ENCODE peak calls at places on chromosomes 12 and 14, in four cellular contexts. P is stimulated activated CD4-positive, alpha-beta T cell treated with anti-CD3 and anti-CD28 coated beads, Interleukin-4, amount 100 ng/mL, for 48 hours; D is foreskin melanocyte; A is GOT3. I is an unnamed sample.

GRCh38 chr12:18818584-18818983 is 80.7 kb downstream of the CAPZA3 start:
- DNase-seq in P (no peak), D (no peak), A (no peak), I (no peak)

GRCh38 chr12:116955382-116956021 is 44.8 kb downstream of the FBXW8 start:
- DNase-seq in A (no peak), P (no peak), D (no peak), I (no peak)

GRCh38 chr14:60839657-60840056 is 105.1 kb downstream of the MNAT1 start:
- DNase-seq in P (no peak), D (no peak), A (no peak), I (no peak)

GRCh38 chr14:65622703-65623102 is 210.2 kb downstream of the FUT8 start:
- DNase-seq in A (no peak), P (no peak), D (no peak), I (no peak)

GRCh38 chr14:94805726-94806288 is 35.9 kb upstream of the GSC start:
- DNase-seq in A (no peak), D (peak), P (no peak), I (peak)

GRCh38 chr12:18306311-18306710 is 45.0 kb downstream of the PIK3C2G start:
- DNase-seq in A (no peak), P (no peak), D (no peak), I (no peak)

GRCh38 chr14:73460691-73461127 is 2.4 kb upstream of the NUMB start:
- DNase-seq in A (no peak), D (no peak), P (no peak), I (no peak)

GRCh38 chr12:46777587-46777986 is 48.2 kb downstream of the SLC38A4 start:
- DNase-seq in D (no peak), A (no peak), P (no peak), I (no peak)

GRCh38 chr12:85627584-85627983 is 208.6 kb downstream of the RASSF9 start:
- DNase-seq in P (no peak), A (no peak), D (no peak), I (no peak)

GRCh38 chr14:80150301-80150700 is 61.0 kb downstream of the DIO2 start:
- DNase-seq in A (no peak), D (no peak), P (no peak), I (no peak)

GRCh38 chr14:76201162-76201561 is 49.4 kb downstream of the GPATCH2L start:
- DNase-seq in P (no peak), A (no peak), D (no peak), I (no peak)

GRCh38 chr12:54522213-54522612 is 24.7 kb downstream of the NCKAP1L start:
- DNase-seq in D (no peak), P (no peak), A (no peak), I (no peak)

GRCh38 chr14:65198346-65198745 is 96.0 kb upstream of the MAX start:
- DNase-seq in P (no peak), D (no peak), A (no peak), I (no peak)

GRCh38 chr14:29906256-29906885 is 21.3 kb downstream of the PRKD1 start:
- DNase-seq in A (no peak), P (no peak), D (no peak), I (no peak)

GRCh38 chr12:52199294-52199920 is 7.6 kb upstream of the KRT80 start:
- DNase-seq in A (no peak), D (no peak), P (no peak), I (no peak)

GRCh38 chr14:23056956-23057756 is at the start of gene CDH24:
- DNase-seq in D (no peak), A (no peak), P (peak), I (no peak)

GRCh38 chr12:54967461-54967860 is 17.1 kb downstream of the TESPA1 start:
- DNase-seq in A (no peak), P (no peak), D (no peak), I (no peak)

GRCh38 chr12:117047810-117048584 is 51.2 kb downstream of the TESC start:
- DNase-seq in P (no peak), A (no peak), D (peak), I (peak)

GRCh38 chr14:97580923-97581495 is 783.8 kb downstream of the VRK1 start:
- DNase-seq in D (no peak), A (no peak), P (no peak), I (no peak)

GRCh38 chr12:51896236-51896635 is 8.3 kb downstream of the ANKRD33 start:
- DNase-seq in A (no peak), D (no peak), P (no peak), I (no peak)

GRCh38 chr12:131330106-131330820 is 376.6 kb downstream of the ADGRD1 start:
- DNase-seq in P (no peak), A (no peak), D (no peak), I (no peak)

GRCh38 chr12:32737715-32738114 is 18.0 kb downstream of the YARS2 start:
- DNase-seq in D (no peak), P (no peak), A (no peak), I (no peak)

GRCh38 chr14:29390046-29390841 is 537.4 kb downstream of the PRKD1 start:
- DNase-seq in A (no peak), P (no peak), D (no peak), I (no peak)

GRCh38 chr12:1553987-1554982 is 40.1 kb downstream of the FBXL14 start:
- DNase-seq in D (no peak), P (no peak), A (no peak), I (no peak)

GRCh38 chr14:96299441-96299840 is 43.4 kb downstream of the BDKRB1 start:
- DNase-seq in D (peak), A (no peak), P (no peak), I (no peak)

GRCh38 chr14:101025131-101025530 is 121.6 kb upstream of the RTL1 start:
- DNase-seq in P (no peak), D (no peak), A (no peak), I (no peak)

GRCh38 chr12:69553626-69554248 is 31.5 kb upstream of the CCT2 start:
- DNase-seq in A (no peak), P (no peak), D (peak), I (peak)

GRCh38 chr12:16399110-16399509 is 51.7 kb downstream of the MGST1 start:
- DNase-seq in A (no peak), P (no peak), D (no peak), I (no peak)

GRCh38 chr14:95200404-95200803 is 43.1 kb upstream of the DICER1 start:
- DNase-seq in P (no peak), A (no peak), D (peak), I (no peak)

GRCh38 chr12:124322271-124322998 is 27.5 kb downstream of the RFLNA start:
- DNase-seq in A (no peak), D (no peak), P (no peak), I (no peak)

GRCh38 chr14:50354527-50354926 is 42.2 kb downstream of the CDKL1 start:
- DNase-seq in A (no peak), P (no peak), D (no peak), I (no peak)

GRCh38 chr14:92719890-92720323 is 28.5 kb downstream of the LGMN start:
- DNase-seq in D (no peak), A (no peak), P (no peak), I (no peak)

GRCh38 chr12:6942331-6942665 is 1.3 kb upstream of the RNU7-1 start:
- DNase-seq in A (no peak), D (no peak), P (no peak), I (no peak)

GRCh38 chr12:131159660-131160059 is 206.0 kb downstream of the ADGRD1 start:
- DNase-seq in P (no peak), A (no peak), D (no peak), I (no peak)